ENCODE peak calls at places on chromosomes 11 and 22, in nine cellular contexts. One of them, this sample, is unnamed. For H3K4me1 and H3K9me3, the result is how much of the 10 kb centered on the place peaks cover.

GRCh38 chr22:38741576-38741975 is 14.2 kb downstream of the SUN2 start:
- DNase-seq in upper lobe of right lung: no peak
- DNase-seq in Peyer's patch: no peak
- DNase-seq in pancreas: peak
- DNase-seq in CD8-positive, alpha-beta memory T cell: no peak
- DNase-seq in psoas muscle: peak
- DNase-seq in heart right ventricle: no peak
- DNase-seq in lower lobe of right lung: no peak
- DNase-seq in A549: no peak
- DNase-seq in this sample: no peak

GRCh38 chr22:50206599-50206998 is 5.8 kb downstream of the SELENOO start:
- DNase-seq in upper lobe of right lung: peak
- DNase-seq in Peyer's patch: no peak
- DNase-seq in pancreas: peak
- DNase-seq in CD8-positive, alpha-beta memory T cell: no peak
- DNase-seq in psoas muscle: peak
- DNase-seq in heart right ventricle: peak
- DNase-seq in lower lobe of right lung: peak
- DNase-seq in A549: peak
- DNase-seq in this sample: peak

GRCh38 chr11:762421-763072 is 14.7 kb downstream of the GATD1 start:
- DNase-seq in upper lobe of right lung: no peak
- DNase-seq in Peyer's patch: peak
- DNase-seq in pancreas: peak
- DNase-seq in CD8-positive, alpha-beta memory T cell: no peak
- DNase-seq in psoas muscle: peak
- DNase-seq in heart right ventricle: no peak
- DNase-seq in lower lobe of right lung: peak
- DNase-seq in A549: peak
- DNase-seq in this sample: peak

GRCh38 chr11:122706689-122707088 is 51.2 kb downstream of the UBASH3B start:
- DNase-seq in upper lobe of right lung: no peak
- DNase-seq in Peyer's patch: no peak
- DNase-seq in pancreas: no peak
- DNase-seq in CD8-positive, alpha-beta memory T cell: no peak
- DNase-seq in psoas muscle: no peak
- DNase-seq in heart right ventricle: no peak
- DNase-seq in lower lobe of right lung: no peak
- DNase-seq in A549: no peak
- DNase-seq in this sample: no peak

GRCh38 chr11:130441726-130442125 is 6.7 kb upstream of the ADAMTS15 start:
- DNase-seq in upper lobe of right lung: no peak
- DNase-seq in Peyer's patch: no peak
- DNase-seq in pancreas: no peak
- DNase-seq in CD8-positive, alpha-beta memory T cell: no peak
- DNase-seq in psoas muscle: no peak
- DNase-seq in heart right ventricle: no peak
- DNase-seq in lower lobe of right lung: no peak
- DNase-seq in A549: no peak
- DNase-seq in this sample: no peak

GRCh38 chr22:39652990-39653786 is 82.6 kb downstream of the CACNA1I start:
- DNase-seq in upper lobe of right lung: no peak
- DNase-seq in Peyer's patch: no peak
- DNase-seq in pancreas: no peak
- DNase-seq in CD8-positive, alpha-beta memory T cell: no peak
- DNase-seq in psoas muscle: peak
- DNase-seq in heart right ventricle: no peak
- DNase-seq in lower lobe of right lung: no peak
- DNase-seq in A549: no peak
- DNase-seq in this sample: no peak

GRCh38 chr11:16787035-16787744 is 48.7 kb downstream of the C11orf58 start:
- DNase-seq in upper lobe of right lung: peak
- DNase-seq in Peyer's patch: no peak
- DNase-seq in pancreas: no peak
- DNase-seq in CD8-positive, alpha-beta memory T cell: no peak
- DNase-seq in psoas muscle: no peak
- DNase-seq in heart right ventricle: no peak
- DNase-seq in lower lobe of right lung: no peak
- DNase-seq in A549: no peak
- DNase-seq in this sample: no peak

GRCh38 chr22:39663751-39664150 is 93.2 kb downstream of the CACNA1I start:
- DNase-seq in upper lobe of right lung: no peak
- DNase-seq in Peyer's patch: no peak
- DNase-seq in pancreas: no peak
- DNase-seq in CD8-positive, alpha-beta memory T cell: no peak
- DNase-seq in psoas muscle: no peak
- DNase-seq in heart right ventricle: no peak
- DNase-seq in lower lobe of right lung: no peak
- DNase-seq in A549: peak
- DNase-seq in this sample: no peak

GRCh38 chr22:45280583-45280972 is 4.2 kb upstream of the UPK3A start:
- DNase-seq in upper lobe of right lung: no peak
- DNase-seq in Peyer's patch: no peak
- DNase-seq in pancreas: no peak
- DNase-seq in CD8-positive, alpha-beta memory T cell: no peak
- DNase-seq in psoas muscle: no peak
- DNase-seq in heart right ventricle: no peak
- DNase-seq in lower lobe of right lung: no peak
- DNase-seq in A549: no peak
- DNase-seq in this sample: peak

GRCh38 chr22:29712119-29712518 is 7.7 kb upstream of the CABP7 start:
- DNase-seq in upper lobe of right lung: no peak
- DNase-seq in Peyer's patch: no peak
- DNase-seq in pancreas: no peak
- DNase-seq in CD8-positive, alpha-beta memory T cell: no peak
- DNase-seq in psoas muscle: no peak
- DNase-seq in heart right ventricle: no peak
- DNase-seq in lower lobe of right lung: no peak
- DNase-seq in A549: no peak
- DNase-seq in this sample: no peak

GRCh38 chr11:34198523-34198922 is 93.1 kb downstream of the NAT10 start:
- DNase-seq in upper lobe of right lung: no peak
- DNase-seq in Peyer's patch: no peak
- DNase-seq in pancreas: no peak
- DNase-seq in CD8-positive, alpha-beta memory T cell: no peak
- DNase-seq in psoas muscle: no peak
- DNase-seq in heart right ventricle: no peak
- DNase-seq in lower lobe of right lung: no peak
- DNase-seq in A549: no peak
- DNase-seq in this sample: no peak

GRCh38 chr11:47453365-47453764 is 4.4 kb upstream of the RAPSN start:
- DNase-seq in upper lobe of right lung: no peak
- DNase-seq in Peyer's patch: no peak
- DNase-seq in pancreas: no peak
- DNase-seq in CD8-positive, alpha-beta memory T cell: no peak
- DNase-seq in psoas muscle: peak
- DNase-seq in heart right ventricle: no peak
- DNase-seq in lower lobe of right lung: no peak
- DNase-seq in A549: peak
- DNase-seq in this sample: no peak

GRCh38 chr22:43439368-43440102 is 27.7 kb downstream of the MPPED1 start:
- DNase-seq in upper lobe of right lung: peak
- DNase-seq in Peyer's patch: peak
- DNase-seq in pancreas: no peak
- DNase-seq in CD8-positive, alpha-beta memory T cell: no peak
- DNase-seq in psoas muscle: no peak
- DNase-seq in heart right ventricle: no peak
- DNase-seq in lower lobe of right lung: no peak
- DNase-seq in A549: no peak
- DNase-seq in this sample: no peak

GRCh38 chr11:122628691-122629555 is 26.6 kb upstream of the UBASH3B start:
- DNase-seq in upper lobe of right lung: peak
- DNase-seq in Peyer's patch: peak
- DNase-seq in pancreas: no peak
- DNase-seq in CD8-positive, alpha-beta memory T cell: peak
- DNase-seq in psoas muscle: peak
- DNase-seq in heart right ventricle: peak
- DNase-seq in lower lobe of right lung: peak
- DNase-seq in A549: peak
- DNase-seq in this sample: peak

GRCh38 chr11:94732617-94733292 is 35.4 kb upstream of the AMOTL1 start:
- DNase-seq in upper lobe of right lung: no peak
- DNase-seq in Peyer's patch: no peak
- DNase-seq in pancreas: no peak
- DNase-seq in CD8-positive, alpha-beta memory T cell: no peak
- DNase-seq in psoas muscle: peak
- DNase-seq in heart right ventricle: peak
- DNase-seq in lower lobe of right lung: peak
- DNase-seq in A549: peak
- DNase-seq in this sample: no peak

GRCh38 chr11:91907225-91907624 is 317.4 kb upstream of the FAT3 start:
- DNase-seq in upper lobe of right lung: no peak
- DNase-seq in Peyer's patch: no peak
- DNase-seq in pancreas: no peak
- DNase-seq in CD8-positive, alpha-beta memory T cell: no peak
- DNase-seq in psoas muscle: no peak
- DNase-seq in heart right ventricle: no peak
- DNase-seq in lower lobe of right lung: no peak
- DNase-seq in A549: no peak
- DNase-seq in this sample: no peak

GRCh38 chr11:29962243-29962642 is 54.6 kb downstream of the KCNA4 start:
- DNase-seq in upper lobe of right lung: no peak
- DNase-seq in Peyer's patch: no peak
- DNase-seq in pancreas: no peak
- DNase-seq in CD8-positive, alpha-beta memory T cell: no peak
- DNase-seq in psoas muscle: no peak
- DNase-seq in heart right ventricle: no peak
- DNase-seq in lower lobe of right lung: no peak
- DNase-seq in A549: peak
- DNase-seq in this sample: peak

GRCh38 chr22:25039754-25040153 is 87.2 kb downstream of the KIAA1671 start:
- DNase-seq in upper lobe of right lung: no peak
- DNase-seq in Peyer's patch: no peak
- DNase-seq in pancreas: no peak
- DNase-seq in CD8-positive, alpha-beta memory T cell: no peak
- DNase-seq in psoas muscle: no peak
- DNase-seq in heart right ventricle: no peak
- DNase-seq in lower lobe of right lung: no peak
- DNase-seq in A549: no peak
- DNase-seq in this sample: no peak

DNA sequence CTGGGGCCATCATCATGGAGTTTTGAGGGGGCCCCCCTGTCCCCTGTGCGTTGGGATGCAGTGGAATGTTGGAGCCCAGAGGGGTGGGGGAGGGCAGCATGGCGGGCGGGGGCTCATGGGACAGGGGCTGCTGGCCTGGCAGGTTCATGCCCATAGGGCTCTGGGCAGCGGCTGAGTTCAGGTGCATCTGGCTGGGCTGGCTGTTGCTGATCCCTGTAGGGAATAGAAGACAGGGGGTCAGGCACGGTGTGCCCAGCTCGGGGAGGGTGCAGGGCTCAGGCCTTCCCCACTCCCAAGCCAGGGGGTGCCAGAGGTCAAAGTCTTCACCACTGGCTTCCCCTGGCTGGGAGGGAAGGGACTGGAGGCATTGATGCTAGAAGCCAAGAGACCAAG is 15.6 kb downstream of the CXCR5 start:
- DNase-seq in upper lobe of right lung: no peak
- DNase-seq in Peyer's patch: peak
- DNase-seq in pancreas: no peak
- DNase-seq in CD8-positive, alpha-beta memory T cell: no peak
- DNase-seq in psoas muscle: peak
- DNase-seq in heart right ventricle: no peak
- DNase-seq in lower lobe of right lung: no peak
- DNase-seq in A549: no peak
- DNase-seq in this sample: peak
- H3K4me1 ChIP-seq in upper lobe of right lung: under half
- H3K4me1 ChIP-seq in Peyer's patch: under half
- H3K4me1 ChIP-seq in pancreas: under half
- H3K4me1 ChIP-seq in CD8-positive, alpha-beta memory T cell: under half
- H3K4me1 ChIP-seq in psoas muscle: under half
- H3K4me1 ChIP-seq in heart right ventricle: under half
- H3K4me1 ChIP-seq in lower lobe of right lung: under half
- H3K4me1 ChIP-seq in A549: under half
- H3K4me1 ChIP-seq in this sample: under half

GRCh38 chr11:14971865-14972580 is at the start of gene CALCA:
- DNase-seq in upper lobe of right lung: no peak
- DNase-seq in Peyer's patch: no peak
- DNase-seq in pancreas: peak
- DNase-seq in CD8-positive, alpha-beta memory T cell: no peak
- DNase-seq in psoas muscle: no peak
- DNase-seq in heart right ventricle: no peak
- DNase-seq in lower lobe of right lung: no peak
- DNase-seq in A549: no peak
- DNase-seq in this sample: no peak

GRCh38 chr11:14972581-14973490 is 685 bp upstream of the CALCA start:
- DNase-seq in upper lobe of right lung: no peak
- DNase-seq in Peyer's patch: no peak
- DNase-seq in pancreas: no peak
- DNase-seq in CD8-positive, alpha-beta memory T cell: no peak
- DNase-seq in psoas muscle: no peak
- DNase-seq in heart right ventricle: no peak
- DNase-seq in lower lobe of right lung: no peak
- DNase-seq in A549: no peak
- DNase-seq in this sample: no peak

GRCh38 chr11:14974021-14974698 is 2.0 kb upstream of the CALCA start:
- DNase-seq in upper lobe of right lung: no peak
- DNase-seq in Peyer's patch: no peak
- DNase-seq in pancreas: peak
- DNase-seq in CD8-positive, alpha-beta memory T cell: no peak
- DNase-seq in psoas muscle: no peak
- DNase-seq in heart right ventricle: no peak
- DNase-seq in lower lobe of right lung: no peak
- DNase-seq in A549: no peak
- DNase-seq in this sample: no peak

GRCh38 chr11:14974723-14975587 is 2.8 kb upstream of the CALCA start:
- DNase-seq in upper lobe of right lung: peak
- DNase-seq in Peyer's patch: peak
- DNase-seq in pancreas: peak
- DNase-seq in CD8-positive, alpha-beta memory T cell: peak
- DNase-seq in psoas muscle: no peak
- DNase-seq in heart right ventricle: peak
- DNase-seq in lower lobe of right lung: no peak
- DNase-seq in A549: peak
- DNase-seq in this sample: peak

GRCh38 chr11:14973621-14974020 is 1.5 kb upstream of the CALCA start:
- DNase-seq in upper lobe of right lung: peak
- DNase-seq in Peyer's patch: no peak
- DNase-seq in pancreas: peak
- DNase-seq in CD8-positive, alpha-beta memory T cell: no peak
- DNase-seq in psoas muscle: no peak
- DNase-seq in heart right ventricle: peak
- DNase-seq in lower lobe of right lung: no peak
- DNase-seq in A549: no peak
- DNase-seq in this sample: no peak
- H3K4me3 ChIP-seq in upper lobe of right lung: no peak
- H3K4me3 ChIP-seq in Peyer's patch: no peak
- H3K4me3 ChIP-seq in pancreas: no peak
- H3K4me3 ChIP-seq in CD8-positive, alpha-beta memory T cell: peak
- H3K4me3 ChIP-seq in psoas muscle: peak
- H3K4me3 ChIP-seq in heart right ventricle: peak
- H3K4me3 ChIP-seq in lower lobe of right lung: peak
- H3K4me3 ChIP-seq in A549: no peak
- H3K4me3 ChIP-seq in this sample: no peak

GRCh38 chr22:47543447-47543846 is 781.0 kb downstream of the TBC1D22A start:
- DNase-seq in upper lobe of right lung: no peak
- DNase-seq in Peyer's patch: no peak
- DNase-seq in pancreas: no peak
- DNase-seq in CD8-positive, alpha-beta memory T cell: no peak
- DNase-seq in psoas muscle: no peak
- DNase-seq in heart right ventricle: no peak
- DNase-seq in lower lobe of right lung: no peak
- DNase-seq in A549: no peak
- DNase-seq in this sample: no peak
- H3K9me3 ChIP-seq in upper lobe of right lung: under half
- H3K9me3 ChIP-seq in Peyer's patch: under half
- H3K9me3 ChIP-seq in pancreas: under half
- H3K9me3 ChIP-seq in CD8-positive, alpha-beta memory T cell: under half
- H3K9me3 ChIP-seq in psoas muscle: under half
- H3K9me3 ChIP-seq in heart right ventricle: under half
- H3K9me3 ChIP-seq in lower lobe of right lung: under half
- H3K9me3 ChIP-seq in A549: under half
- H3K9me3 ChIP-seq in this sample: under half

GRCh38 chr11:69159153-69159850 is 3.6 kb downstream of the SMIM38 start:
- DNase-seq in upper lobe of right lung: peak
- DNase-seq in Peyer's patch: no peak
- DNase-seq in pancreas: no peak
- DNase-seq in CD8-positive, alpha-beta memory T cell: no peak
- DNase-seq in psoas muscle: no peak
- DNase-seq in heart right ventricle: no peak
- DNase-seq in lower lobe of right lung: no peak
- DNase-seq in A549: no peak
- DNase-seq in this sample: no peak
- H3K4me1 ChIP-seq in upper lobe of right lung: under half
- H3K4me1 ChIP-seq in Peyer's patch: under half
- H3K4me1 ChIP-seq in pancreas: under half
- H3K4me1 ChIP-seq in CD8-positive, alpha-beta memory T cell: under half
- H3K4me1 ChIP-seq in psoas muscle: under half
- H3K4me1 ChIP-seq in heart right ventricle: under half
- H3K4me1 ChIP-seq in lower lobe of right lung: under half
- H3K4me1 ChIP-seq in A549: under half
- H3K4me1 ChIP-seq in this sample: under half

This sample was measured in Caco-2.